ENCODE peak calls at places on chromosomes 1 and 21, in six cellular contexts. D is HCT116, B is H1, L is K562, T is HepG2, V is GM12878. R is an unnamed sample.

GRCh38 chr1:168531605-168532345 is 12.0 kb downstream of the XCL2 start:
- DNase-seq in D (no peak), B (no peak), L (no peak), T (no peak), V (no peak), R (no peak)

GRCh38 chr1:66436378-66437135 is 97.4 kb upstream of the SGIP1 start:
- DNase-seq in D (peak; percentile 63), B (no peak), L (no peak), T (no peak), V (peak; percentile 44), R (no peak)

GRCh38 chr1:43935711-43936427 is 2.3 kb downstream of the ARTN start:
- DNase-seq in D (no peak), B (no peak), L (no peak), T (no peak), V (no peak), R (peak; percentile 48)

GRCh38 chr1:1273535-1274298 is at the start of gene UBE2J2:
- DNase-seq in D (peak; percentile 67), B (peak; percentile 58), L (peak; percentile 99), T (peak; percentile 77), V (peak; percentile 26), R (peak; percentile 92)

GRCh38 chr21:41766883-41767605 is at the start of gene RIPK4:
- DNase-seq in D (peak; percentile 73), B (peak; percentile 44), L (no peak), T (peak; percentile 76), V (peak; percentile 19), R (peak; percentile 90)

GRCh38 chr1:176601358-176601757 is 138.4 kb downstream of the PAPPA2 start:
- DNase-seq in D (no peak), B (no peak), L (no peak), T (no peak), V (no peak), R (no peak)

GRCh38 chr1:100528861-100529260 is 9.1 kb upstream of the GPR88 start:
- DNase-seq in D (no peak), B (no peak), L (no peak), T (no peak), V (no peak), R (no peak)

GRCh38 chr21:39518055-39518844 is 66.5 kb downstream of the SH3BGR start:
- DNase-seq in D (peak; percentile 71), B (peak; percentile 43), L (peak; percentile 90), T (peak; percentile 60), V (peak; percentile 4), R (peak; percentile 78)

GRCh38 chr1:214452152-214452806 is 99.1 kb downstream of the PTPN14 start:
- DNase-seq in D (no peak), B (no peak), L (no peak), T (no peak), V (no peak), R (no peak)

GRCh38 chr21:44984428-44984791 is 44.6 kb downstream of the SLX9 start:
- DNase-seq in D (no peak), B (no peak), L (no peak), T (peak; percentile 28), V (no peak), R (no peak)

GRCh38 chr21:25938673-25939395 is 204.1 kb downstream of the GABPA start:
- DNase-seq in D (no peak), B (no peak), L (no peak), T (no peak), V (no peak), R (no peak)

GRCh38 chr1:192584951-192585350 is 9.4 kb downstream of the RGS1 start:
- DNase-seq in D (no peak), B (no peak), L (no peak), T (no peak), V (no peak), R (no peak)

GRCh38 chr1:192589813-192590212 is 14.2 kb downstream of the RGS1 start:
- DNase-seq in D (no peak), B (no peak), L (no peak), T (no peak), V (no peak), R (no peak)

GRCh38 chr1:192592493-192592892 is 16.9 kb downstream of the RGS1 start:
- DNase-seq in D (no peak), B (no peak), L (no peak), T (no peak), V (no peak), R (no peak)

GRCh38 chr1:192588546-192588945 is 13.0 kb downstream of the RGS1 start:
- DNase-seq in D (no peak), B (no peak), L (no peak), T (no peak), V (no peak), R (no peak)

DNA sequence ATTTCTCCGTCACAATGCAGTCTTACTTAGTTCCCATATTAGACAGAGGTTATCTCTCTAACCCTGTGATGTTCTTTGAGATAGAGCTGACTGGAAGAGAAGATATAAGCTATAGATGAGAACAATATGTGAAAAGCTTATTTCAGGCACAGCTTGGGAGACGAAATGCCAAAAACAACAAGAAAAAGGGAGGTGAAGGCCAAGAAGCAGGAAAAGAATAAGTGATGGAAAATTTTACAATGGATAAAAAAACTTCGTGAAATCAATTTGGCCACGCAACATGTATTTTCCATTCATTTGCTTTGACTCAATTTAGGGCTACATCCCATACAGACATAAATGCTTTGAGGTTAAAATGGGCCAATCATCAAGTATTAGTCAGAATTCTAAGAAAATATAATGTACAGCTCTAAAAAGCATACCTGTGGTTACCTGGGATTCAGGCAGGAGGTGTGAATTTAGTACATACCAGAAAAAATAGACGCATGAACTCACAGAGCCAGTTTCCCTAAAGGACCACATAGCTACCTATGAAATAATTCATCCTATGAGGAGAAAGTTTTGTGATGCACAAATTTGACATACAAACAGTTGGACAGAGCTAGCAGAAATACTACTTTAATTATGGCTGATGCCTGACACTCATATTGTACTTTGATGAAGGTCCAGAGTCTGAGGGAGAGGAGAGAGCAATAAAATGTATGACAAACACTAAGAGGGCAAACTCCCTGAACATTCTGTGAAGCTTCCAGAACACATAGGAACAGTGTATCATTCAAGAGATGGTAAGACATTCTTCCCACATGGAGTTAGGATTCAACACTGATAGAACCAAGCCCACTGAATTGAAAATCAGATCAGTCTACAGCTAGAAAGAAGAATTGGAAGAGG is 12.1 kb downstream of the RGS1 start:
- DNase-seq in D (no peak), B (no peak), L (no peak), T (no peak), V (no peak), R (no peak)
- TF ChIP-seq ATF3 in D (no peak), B (no peak), L (no peak), T (no peak), V (no peak), R (no peak)

GRCh38 chr1:26094677-26095383 is 16.8 kb upstream of the PDIK1L start:
- DNase-seq in D (no peak), B (peak; percentile 38), L (peak; percentile 58), T (no peak), V (no peak), R (peak; percentile 72)
- TF ChIP-seq SP1 in D (no peak), B (no peak), L (no peak), T (no peak), V (no peak), R (peak; percentile 48)

DNA sequence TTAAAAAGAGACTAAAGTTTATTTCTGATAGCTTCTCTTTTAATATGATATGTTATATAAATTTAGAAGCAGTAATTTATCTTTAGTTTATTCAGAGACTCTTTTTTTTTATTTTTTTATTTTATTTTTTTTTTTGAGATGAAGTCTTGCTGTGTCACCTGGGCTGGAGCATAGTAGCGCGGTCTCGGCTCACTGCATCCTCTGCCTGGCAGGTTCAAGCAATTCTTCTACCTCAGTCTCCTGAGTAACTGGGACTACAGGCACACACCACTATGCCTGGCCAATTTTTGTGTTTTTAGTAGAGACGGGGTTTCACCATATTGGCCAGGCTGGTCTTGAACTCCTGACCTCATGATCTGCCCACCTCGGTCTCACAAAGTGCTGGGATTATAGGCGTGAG is 89.6 kb downstream of the DISP1 start:
- DNase-seq in D (no peak), B (no peak), L (no peak), T (no peak), V (no peak), R (no peak)
- TF ChIP-seq ATF3 in D (no peak), B (no peak), L (no peak), T (no peak), V (no peak), R (no peak)

DNA sequence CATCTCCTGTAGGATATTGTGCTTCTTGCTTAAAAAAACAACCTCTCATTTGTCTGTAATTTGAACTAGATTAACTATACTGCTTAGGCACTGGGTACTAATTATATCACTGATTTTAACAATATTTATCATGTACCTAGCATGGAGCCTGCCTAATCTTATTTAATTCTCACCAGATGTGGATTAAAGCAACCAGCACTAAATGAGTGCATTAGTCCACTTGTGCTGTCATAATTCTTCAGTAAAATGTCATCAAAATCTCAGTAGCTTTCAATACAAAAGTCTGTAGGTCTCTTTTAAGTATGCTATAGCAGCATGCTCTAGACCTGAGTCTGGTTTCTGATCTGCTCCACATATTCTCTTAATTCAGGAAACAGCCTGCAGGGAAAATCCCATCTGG is 368.1 kb downstream of the NCAM2 start:
- DNase-seq in D (no peak), B (no peak), L (no peak), T (no peak), V (no peak), R (no peak)
- TF ChIP-seq SP1 in D (no peak), B (no peak), L (no peak), T (no peak), V (no peak), R (no peak)

DNA sequence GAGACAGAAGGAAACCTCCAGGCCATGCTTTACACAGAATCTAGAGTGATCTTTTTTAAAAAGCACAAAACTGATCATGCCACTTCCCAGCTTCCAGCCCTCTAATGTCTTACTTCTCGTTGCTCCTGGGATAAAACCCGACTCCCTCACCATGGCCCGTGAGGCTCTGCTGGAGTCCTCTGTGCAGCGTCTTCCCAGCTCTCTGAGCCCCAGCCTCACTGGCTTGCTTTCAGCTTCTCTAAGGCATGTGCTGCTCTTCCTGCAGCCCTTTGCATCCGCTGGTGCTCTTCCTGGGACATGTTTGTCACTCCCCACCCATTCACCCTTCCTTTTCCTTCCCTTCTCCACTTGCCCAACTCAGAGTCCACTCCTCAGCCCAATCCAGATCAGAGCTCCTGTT is 184.1 kb downstream of the AK5 start:
- DNase-seq in D (no peak), B (no peak), L (no peak), T (no peak), V (no peak), R (no peak)
- TF ChIP-seq ATF3 in D (no peak), B (no peak), L (no peak), T (no peak), V (no peak), R (no peak)

DNA sequence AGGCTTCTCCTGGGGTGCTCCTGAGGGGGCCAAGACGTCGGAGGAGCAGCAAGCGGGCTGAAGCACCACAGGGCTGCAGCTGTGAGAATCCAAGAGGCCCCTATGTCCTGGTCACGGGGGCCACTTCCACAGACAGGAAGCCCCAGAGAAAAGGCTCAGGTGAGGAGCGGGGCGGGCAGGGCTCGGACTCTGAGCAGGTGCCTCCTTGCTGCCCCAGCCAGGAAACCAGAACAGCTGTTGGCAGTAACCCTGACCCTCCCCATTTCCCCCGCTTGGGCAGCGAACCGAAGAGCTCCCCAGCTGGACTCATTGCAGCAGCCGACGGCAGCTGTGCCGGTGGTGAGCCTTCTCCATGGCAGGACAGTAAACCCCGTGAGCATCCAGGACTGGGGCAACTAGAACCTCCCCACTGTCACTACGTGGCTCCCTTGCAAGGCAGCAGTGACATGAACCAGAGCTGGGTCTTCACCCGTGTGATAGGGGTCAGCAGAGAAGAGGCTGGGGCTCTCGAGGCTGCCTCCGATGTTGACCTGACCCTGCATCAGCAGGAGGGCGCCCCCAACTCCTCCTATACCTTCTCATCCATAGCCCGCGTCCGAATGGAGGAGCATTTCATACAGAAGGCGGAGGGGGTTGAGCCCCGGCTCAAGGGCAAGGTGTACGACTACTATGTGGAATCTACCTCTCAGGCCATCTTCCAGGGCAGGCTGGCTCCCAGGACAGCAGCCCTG is 625 bp downstream of the KLHDC7A start:
- DNase-seq in D (no peak), B (no peak), L (no peak), T (no peak), V (no peak), R (no peak)
- TF ChIP-seq SP1 in D (no peak), B (no peak), L (no peak), T (no peak), V (no peak), R (no peak)

R was measured in WTC11.